ENCODE peak calls at places on chromosomes 12 and 14, in nine cellular contexts. J is progenitor cell of endocrine pancreas, K is hypothalamus, R is DMS79 treated with DMSO at 0.1 percent for 48 hours, V is AG04450, Y is upper lobe of right lung, O is HTR-8/SVneo, I is NCI-H1694, U is ELF-1. Z is an unnamed sample.

GRCh38 chr14:87877877-87878276 is 115.1 kb downstream of the GALC start:
- DNase-seq in J (no peak), K (no peak), R (no peak), V (no peak), Y (no peak), O (no peak), I (no peak), U (no peak), Z (no peak)

GRCh38 chr12:49552014-49552413 is 13.2 kb downstream of the KCNH3 start:
- DNase-seq in J (no peak), K (no peak), R (no peak), V (no peak), Y (no peak), O (no peak), I (peak; percentile 65), U (no peak), Z (no peak)

GRCh38 chr12:118377891-118378470 is 1.6 kb downstream of the SUDS3 start:
- DNase-seq in J (peak; percentile 60), K (peak; percentile 29), R (peak; percentile 59), V (no peak), Y (no peak), O (peak; percentile 60), I (peak; percentile 57), U (peak; percentile 66), Z (peak; percentile 69)

GRCh38 chr12:124647316-124647715 is 79.9 kb upstream of the NCOR2 start:
- DNase-seq in J (no peak), K (no peak), R (no peak), V (no peak), Y (no peak), O (no peak), I (no peak), U (no peak), Z (no peak)

GRCh38 chr12:131940121-131940520 is 9.6 kb upstream of the EP400 start:
- DNase-seq in J (no peak), K (no peak), R (no peak), V (no peak), Y (peak; percentile 10), O (no peak), I (no peak), U (no peak), Z (no peak)

GRCh38 chr12:120941846-120942405 is 36.4 kb upstream of the HNF1A start:
- DNase-seq in J (no peak), K (no peak), R (no peak), V (no peak), Y (no peak), O (no peak), I (no peak), U (no peak), Z (no peak)

GRCh38 chr14:50649691-50650090 is 18.4 kb downstream of the SAV1 start:
- DNase-seq in J (no peak), K (no peak), R (no peak), V (no peak), Y (no peak), O (no peak), I (no peak), U (no peak), Z (no peak)

GRCh38 chr12:58367041-58367440 is 425.7 kb downstream of the ATP23 start:
- DNase-seq in J (no peak), K (no peak), R (no peak), V (no peak), Y (no peak), O (no peak), I (no peak), U (no peak), Z (no peak)

GRCh38 chr12:44000309-44000952 is 164.6 kb downstream of the TMEM117 start:
- DNase-seq in J (peak; percentile 9), K (no peak), R (no peak), V (peak; percentile 6), Y (no peak), O (peak; percentile 5), I (no peak), U (peak; percentile 77), Z (no peak)

GRCh38 chr12:4164591-4165558 is 108.7 kb upstream of the CCND2 start:
- DNase-seq in J (peak; percentile 63), K (no peak), R (no peak), V (peak; percentile 44), Y (peak; percentile 66), O (peak; percentile 95), I (no peak), U (peak; percentile 75), Z (peak; percentile 49)

GRCh38 chr12:108846320-108846719 is 11.1 kb downstream of the SSH1 start:
- DNase-seq in J (no peak), K (no peak), R (no peak), V (no peak), Y (no peak), O (no peak), I (peak; percentile 89), U (no peak), Z (no peak)

GRCh38 chr12:7638064-7638763 is 27.5 kb downstream of the APOBEC1 start:
- DNase-seq in J (no peak), K (no peak), R (no peak), V (no peak), Y (no peak), O (no peak), I (no peak), U (peak; percentile 83), Z (no peak)

Z was measured in central memory CD4-positive, alpha-beta T cell.